ENCODE peak calls at places on chromosomes 11 and 22, in eight cellular contexts. One of them, this sample, is unnamed.

GRCh38 chr11:83249972-83250593 is 36.1 kb downstream of the CCDC90B start:
- DNase-seq in GM23248: peak; percentile 69
- DNase-seq in H9: no peak
- DNase-seq in IMR-90: peak; percentile 69
- DNase-seq in neural progenitor cell: peak; percentile 39
- DNase-seq in hepatocyte: peak; percentile 62
- DNase-seq in fibroblast of lung: peak; percentile 75
- DNase-seq in SK-N-SH: peak; percentile 51
- DNase-seq in this sample: no peak

GRCh38 chr11:119737678-119738439 is 8.9 kb upstream of the NECTIN1 start:
- DNase-seq in GM23248: no peak
- DNase-seq in H9: no peak
- DNase-seq in IMR-90: no peak
- DNase-seq in neural progenitor cell: no peak
- DNase-seq in hepatocyte: no peak
- DNase-seq in fibroblast of lung: no peak
- DNase-seq in SK-N-SH: no peak
- DNase-seq in this sample: no peak

GRCh38 chr11:65503923-65504670 is 5.3 kb downstream of the MALAT1 start:
- DNase-seq in GM23248: peak; percentile 79
- DNase-seq in H9: no peak
- DNase-seq in IMR-90: peak; percentile 59
- DNase-seq in neural progenitor cell: no peak
- DNase-seq in hepatocyte: peak; percentile 61
- DNase-seq in fibroblast of lung: peak; percentile 70
- DNase-seq in SK-N-SH: no peak
- DNase-seq in this sample: no peak

GRCh38 chr11:61903845-61904244 is 12.5 kb upstream of the FADS3 start:
- DNase-seq in GM23248: no peak
- DNase-seq in H9: no peak
- DNase-seq in IMR-90: no peak
- DNase-seq in neural progenitor cell: no peak
- DNase-seq in hepatocyte: no peak
- DNase-seq in fibroblast of lung: no peak
- DNase-seq in SK-N-SH: no peak
- DNase-seq in this sample: no peak

GRCh38 chr22:46622081-46622521 is 1.9 kb downstream of the GRAMD4 start:
- DNase-seq in GM23248: no peak
- DNase-seq in H9: no peak
- DNase-seq in IMR-90: no peak
- DNase-seq in neural progenitor cell: no peak
- DNase-seq in hepatocyte: no peak
- DNase-seq in fibroblast of lung: no peak
- DNase-seq in SK-N-SH: peak; percentile 89
- DNase-seq in this sample: no peak

GRCh38 chr11:17376493-17376892 is 12.0 kb downstream of the KCNJ11 start:
- DNase-seq in GM23248: no peak
- DNase-seq in H9: no peak
- DNase-seq in IMR-90: no peak
- DNase-seq in neural progenitor cell: no peak
- DNase-seq in hepatocyte: no peak
- DNase-seq in fibroblast of lung: no peak
- DNase-seq in SK-N-SH: no peak
- DNase-seq in this sample: no peak

GRCh38 chr11:94880216-94880615 is 93.1 kb downstream of the CWC15 start:
- DNase-seq in GM23248: peak; percentile 42
- DNase-seq in H9: no peak
- DNase-seq in IMR-90: peak; percentile 51
- DNase-seq in neural progenitor cell: no peak
- DNase-seq in hepatocyte: no peak
- DNase-seq in fibroblast of lung: no peak
- DNase-seq in SK-N-SH: no peak
- DNase-seq in this sample: no peak

GRCh38 chr11:6799402-6799801 is at the start of gene OR6A2:
- DNase-seq in GM23248: peak; percentile 70
- DNase-seq in H9: no peak
- DNase-seq in IMR-90: peak; percentile 47
- DNase-seq in neural progenitor cell: no peak
- DNase-seq in hepatocyte: no peak
- DNase-seq in fibroblast of lung: no peak
- DNase-seq in SK-N-SH: no peak
- DNase-seq in this sample: no peak

GRCh38 chr11:110100476-110101240 is 7.5 kb downstream of the ZC3H12C start:
- DNase-seq in GM23248: no peak
- DNase-seq in H9: no peak
- DNase-seq in IMR-90: no peak
- DNase-seq in neural progenitor cell: no peak
- DNase-seq in hepatocyte: no peak
- DNase-seq in fibroblast of lung: no peak
- DNase-seq in SK-N-SH: no peak
- DNase-seq in this sample: no peak

GRCh38 chr11:127890026-127890611 is 697.2 kb downstream of the ETS1 start:
- DNase-seq in GM23248: peak; percentile 80
- DNase-seq in H9: no peak
- DNase-seq in IMR-90: peak; percentile 17
- DNase-seq in neural progenitor cell: no peak
- DNase-seq in hepatocyte: no peak
- DNase-seq in fibroblast of lung: peak; percentile 11
- DNase-seq in SK-N-SH: no peak
- DNase-seq in this sample: no peak

GRCh38 chr11:70420008-70420464 is 21.7 kb downstream of the CTTN start:
- DNase-seq in GM23248: no peak
- DNase-seq in H9: no peak
- DNase-seq in IMR-90: peak; percentile 68
- DNase-seq in neural progenitor cell: no peak
- DNase-seq in hepatocyte: no peak
- DNase-seq in fibroblast of lung: peak; percentile 12
- DNase-seq in SK-N-SH: no peak
- DNase-seq in this sample: no peak

GRCh38 chr11:15197696-15198095 is 83.0 kb downstream of the INSC start:
- DNase-seq in GM23248: peak; percentile 62
- DNase-seq in H9: no peak
- DNase-seq in IMR-90: peak; percentile 59
- DNase-seq in neural progenitor cell: no peak
- DNase-seq in hepatocyte: no peak
- DNase-seq in fibroblast of lung: peak; percentile 54
- DNase-seq in SK-N-SH: no peak
- DNase-seq in this sample: no peak

GRCh38 chr11:26761382-26761781 is 39.5 kb upstream of the SLC5A12 start:
- DNase-seq in GM23248: peak; percentile 38
- DNase-seq in H9: no peak
- DNase-seq in IMR-90: no peak
- DNase-seq in neural progenitor cell: no peak
- DNase-seq in hepatocyte: no peak
- DNase-seq in fibroblast of lung: no peak
- DNase-seq in SK-N-SH: no peak
- DNase-seq in this sample: no peak

GRCh38 chr22:43126506-43127165 is 16.1 kb downstream of the BIK start:
- DNase-seq in GM23248: peak; percentile 83
- DNase-seq in H9: no peak
- DNase-seq in IMR-90: peak; percentile 85
- DNase-seq in neural progenitor cell: no peak
- DNase-seq in hepatocyte: peak; percentile 88
- DNase-seq in fibroblast of lung: peak; percentile 48
- DNase-seq in SK-N-SH: peak; percentile 25
- DNase-seq in this sample: no peak

GRCh38 chr22:33853200-33854097 is 66.8 kb downstream of the LARGE1 start:
- DNase-seq in GM23248: peak; percentile 92
- DNase-seq in H9: peak; percentile 51
- DNase-seq in IMR-90: peak; percentile 77
- DNase-seq in neural progenitor cell: peak; percentile 38
- DNase-seq in hepatocyte: peak; percentile 58
- DNase-seq in fibroblast of lung: peak; percentile 81
- DNase-seq in SK-N-SH: peak; percentile 64
- DNase-seq in this sample: peak; percentile 4

GRCh38 chr11:123316003-123316402 is 114.1 kb upstream of the GRAMD1B start:
- DNase-seq in GM23248: no peak
- DNase-seq in H9: no peak
- DNase-seq in IMR-90: peak; percentile 79
- DNase-seq in neural progenitor cell: no peak
- DNase-seq in hepatocyte: no peak
- DNase-seq in fibroblast of lung: peak; percentile 27
- DNase-seq in SK-N-SH: no peak
- DNase-seq in this sample: no peak

GRCh38 chr11:29318134-29318845 is 698.5 kb downstream of the KCNA4 start:
- DNase-seq in GM23248: peak; percentile 60
- DNase-seq in H9: no peak
- DNase-seq in IMR-90: peak; percentile 85
- DNase-seq in neural progenitor cell: no peak
- DNase-seq in hepatocyte: no peak
- DNase-seq in fibroblast of lung: no peak
- DNase-seq in SK-N-SH: no peak
- DNase-seq in this sample: no peak

GRCh38 chr11:111819161-111820058 is 52.0 kb downstream of the ALG9 start:
- DNase-seq in GM23248: peak; percentile 89
- DNase-seq in H9: no peak
- DNase-seq in IMR-90: peak; percentile 82
- DNase-seq in neural progenitor cell: no peak
- DNase-seq in hepatocyte: peak; percentile 34
- DNase-seq in fibroblast of lung: peak; percentile 73
- DNase-seq in SK-N-SH: peak; percentile 26
- DNase-seq in this sample: no peak

GRCh38 chr11:126914166-126914565 is 86.4 kb downstream of the KIRREL3 start:
- DNase-seq in GM23248: peak; percentile 23
- DNase-seq in H9: no peak
- DNase-seq in IMR-90: peak; percentile 67
- DNase-seq in neural progenitor cell: no peak
- DNase-seq in hepatocyte: no peak
- DNase-seq in fibroblast of lung: no peak
- DNase-seq in SK-N-SH: no peak
- DNase-seq in this sample: no peak

GRCh38 chr22:44085743-44086741 is 61.9 kb downstream of the PARVB start:
- DNase-seq in GM23248: peak; percentile 90
- DNase-seq in H9: peak; percentile 43
- DNase-seq in IMR-90: peak; percentile 53
- DNase-seq in neural progenitor cell: peak; percentile 66
- DNase-seq in hepatocyte: peak; percentile 65
- DNase-seq in fibroblast of lung: peak; percentile 67
- DNase-seq in SK-N-SH: peak; percentile 76
- DNase-seq in this sample: peak; percentile 19

GRCh38 chr11:64419257-64419790 is 60.4 kb downstream of the RPS6KA4 start:
- DNase-seq in GM23248: no peak
- DNase-seq in H9: no peak
- DNase-seq in IMR-90: no peak
- DNase-seq in neural progenitor cell: no peak
- DNase-seq in hepatocyte: no peak
- DNase-seq in fibroblast of lung: no peak
- DNase-seq in SK-N-SH: no peak
- DNase-seq in this sample: no peak
- H3K4me1 ChIP-seq in GM23248: no peaks in the 10 kb centered on the region
- H3K4me1 ChIP-seq in H9: no peaks in the 10 kb centered on the region
- H3K4me1 ChIP-seq in IMR-90: no peaks in the 10 kb centered on the region
- H3K4me1 ChIP-seq in neural progenitor cell: peaks cover 10% of the 10 kb centered on the region
- H3K4me1 ChIP-seq in hepatocyte: no peaks in the 10 kb centered on the region
- H3K4me1 ChIP-seq in fibroblast of lung: no peaks in the 10 kb centered on the region
- H3K4me1 ChIP-seq in SK-N-SH: no peaks in the 10 kb centered on the region
- H3K4me1 ChIP-seq in this sample: no peaks in the 10 kb centered on the region

DNA sequence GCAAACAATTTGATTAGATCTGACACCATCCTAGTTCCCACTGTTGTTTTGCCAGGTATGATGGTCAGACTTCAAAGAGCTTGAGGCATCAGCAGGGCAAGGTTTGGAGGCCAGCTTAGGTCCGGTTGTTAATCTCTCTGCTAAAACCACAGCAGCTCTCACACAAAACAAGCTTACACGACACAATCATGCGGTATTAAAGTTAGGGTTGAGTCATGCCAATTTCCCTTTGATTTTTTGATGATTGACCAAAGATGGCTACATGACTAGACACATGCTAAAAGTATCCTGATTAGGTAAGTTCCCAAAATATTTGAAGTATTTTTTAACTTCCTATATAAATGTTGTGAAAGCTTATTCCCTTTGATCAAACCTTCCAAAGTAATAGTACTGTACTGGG is 145.9 kb downstream of the ELP4 start:
- DNase-seq in GM23248: peak; percentile 82
- DNase-seq in H9: no peak
- DNase-seq in IMR-90: peak; percentile 85
- DNase-seq in neural progenitor cell: peak; percentile 36
- DNase-seq in hepatocyte: no peak
- DNase-seq in fibroblast of lung: peak; percentile 15
- DNase-seq in SK-N-SH: no peak
- DNase-seq in this sample: no peak
- H2AFZ ChIP-seq in GM23248: no peak overlapping the region
- H2AFZ ChIP-seq in H9: no peak overlapping the region
- H2AFZ ChIP-seq in IMR-90: no peak overlapping the region
- H2AFZ ChIP-seq in neural progenitor cell: no peak overlapping the region
- H2AFZ ChIP-seq in hepatocyte: no peak overlapping the region
- H2AFZ ChIP-seq in fibroblast of lung: no peak overlapping the region
- H2AFZ ChIP-seq in SK-N-SH: no peak overlapping the region
- H2AFZ ChIP-seq in this sample: no peak overlapping the region

GRCh38 chr11:35154960-35155359 is 16.0 kb downstream of the CD44 start:
- DNase-seq in GM23248: no peak
- DNase-seq in H9: no peak
- DNase-seq in IMR-90: no peak
- DNase-seq in neural progenitor cell: no peak
- DNase-seq in hepatocyte: no peak
- DNase-seq in fibroblast of lung: no peak
- DNase-seq in SK-N-SH: no peak
- DNase-seq in this sample: no peak
- H3K4me1 ChIP-seq in GM23248: peaks cover 78% of the 10 kb centered on the region
- H3K4me1 ChIP-seq in H9: peaks cover 12% of the 10 kb centered on the region
- H3K4me1 ChIP-seq in IMR-90: peaks cover 46% of the 10 kb centered on the region
- H3K4me1 ChIP-seq in neural progenitor cell: peaks cover 16% of the 10 kb centered on the region
- H3K4me1 ChIP-seq in hepatocyte: peaks cover 15% of the 10 kb centered on the region
- H3K4me1 ChIP-seq in fibroblast of lung: peaks cover 19% of the 10 kb centered on the region
- H3K4me1 ChIP-seq in SK-N-SH: peaks cover 15% of the 10 kb centered on the region
- H3K4me1 ChIP-seq in this sample: peaks cover 7% of the 10 kb centered on the region

GRCh38 chr11:58276151-58276550 is 8.1 kb upstream of the OR10W1 start:
- DNase-seq in GM23248: peak; percentile 31
- DNase-seq in H9: no peak
- DNase-seq in IMR-90: peak; percentile 22
- DNase-seq in neural progenitor cell: no peak
- DNase-seq in hepatocyte: no peak
- DNase-seq in fibroblast of lung: no peak
- DNase-seq in SK-N-SH: no peak
- DNase-seq in this sample: no peak
- H2AFZ ChIP-seq in GM23248: peak overlapping the region; percentile 28
- H2AFZ ChIP-seq in H9: no peak overlapping the region
- H2AFZ ChIP-seq in IMR-90: no peak overlapping the region
- H2AFZ ChIP-seq in neural progenitor cell: no peak overlapping the region
- H2AFZ ChIP-seq in hepatocyte: no peak overlapping the region
- H2AFZ ChIP-seq in fibroblast of lung: no peak overlapping the region
- H2AFZ ChIP-seq in SK-N-SH: no peak overlapping the region
- H2AFZ ChIP-seq in this sample: no peak overlapping the region